ENCODE peak calls at places on chromosomes 12 and 14, in four cellular contexts. A is WTC11, B is K562, H is HepG2. V is an unnamed sample.

GRCh38 chr14:70045715-70046535 is 142.8 kb downstream of the SLC8A3 start:
- DNase-seq in H (peak; percentile 73), A (peak; percentile 81), B (peak; percentile 37), V (peak; percentile 79)

GRCh38 chr12:20262131-20262530 is 106.2 kb upstream of the PDE3A start:
- DNase-seq in B (no peak), A (no peak), H (no peak), V (no peak)

GRCh38 chr14:54572316-54572715 is 5.4 kb downstream of the SAMD4A start:
- DNase-seq in A (peak; percentile 47), B (peak; percentile 41), H (peak; percentile 41), V (peak; percentile 25)

GRCh38 chr14:71686677-71687076 is 245.6 kb upstream of the RGS6 start:
- DNase-seq in A (no peak), H (no peak), B (no peak), V (no peak)

GRCh38 chr14:93970967-93971634 is 5.3 kb downstream of the ASB2 start:
- DNase-seq in H (no peak), B (no peak), A (no peak), V (no peak)

GRCh38 chr12:32230607-32230982 is 123.9 kb downstream of the BICD1 start:
- DNase-seq in H (no peak), B (no peak), A (no peak), V (no peak)

GRCh38 chr14:23579739-23580138 is 1.1 kb upstream of the JPH4 start:
- DNase-seq in A (no peak), B (no peak), H (peak; percentile 25), V (no peak)

GRCh38 chr12:71472441-71472911 is 32.9 kb downstream of the LGR5 start:
- DNase-seq in B (no peak), H (peak; percentile 82), A (no peak), V (no peak)

GRCh38 chr12:50661300-50662120 is 102.4 kb upstream of the ATF1 start:
- DNase-seq in A (no peak), H (no peak), B (no peak), V (no peak)

GRCh38 chr12:57571926-57572762 is 18.8 kb upstream of the PIP4K2C start:
- DNase-seq in B (no peak), A (no peak), H (no peak), V (no peak)

GRCh38 chr14:99596772-99597171 is 7.2 kb downstream of the CCDC85C start:
- DNase-seq in A (no peak), H (no peak), B (no peak), V (no peak)

GRCh38 chr12:124032265-124032886 is 59.4 kb downstream of the ZNF664 start:
- DNase-seq in B (peak; percentile 80), A (peak; percentile 38), H (peak; percentile 36), V (peak; percentile 75)

GRCh38 chr12:57840701-57841100 is 5.8 kb downstream of the CTDSP2 start:
- DNase-seq in H (peak; percentile 73), A (no peak), B (no peak), V (no peak)

GRCh38 chr12:120628919-120629318 is 11.5 kb upstream of the CABP1 start:
- DNase-seq in H (peak; percentile 29), B (no peak), A (peak; percentile 65), V (no peak)

GRCh38 chr12:120529641-120530314 is 820 bp upstream of the COQ5 start:
- DNase-seq in H (peak; percentile 68), A (no peak), B (no peak), V (peak; percentile 56)

GRCh38 chr14:77139540-77140342 is 1.9 kb downstream of the ZDHHC22 start:
- DNase-seq in H (peak; percentile 29), A (peak; percentile 90), B (peak; percentile 69), V (peak; percentile 83)

GRCh38 chr12:22248079-22248478 is 86.4 kb downstream of the ST8SIA1 start:
- DNase-seq in A (no peak), H (no peak), B (no peak), V (no peak)

GRCh38 chr14:102474934-102475333 is 34.6 kb downstream of the ANKRD9 start:
- DNase-seq in H (no peak), A (no peak), B (no peak), V (no peak)

GRCh38 chr14:104749111-104749649 is 3.8 kb upstream of the SIVA1 start:
- DNase-seq in B (no peak), H (peak; percentile 88), A (no peak), V (no peak)

GRCh38 chr14:77339407-77339806 is 18.6 kb downstream of the GSTZ1 start:
- DNase-seq in H (no peak), B (no peak), A (no peak), V (no peak)

GRCh38 chr14:20681348-20682126 is 2.8 kb upstream of the RNASE4 start:
- DNase-seq in H (peak; percentile 94), A (peak; percentile 88), B (peak; percentile 57), V (peak; percentile 53)

GRCh38 chr12:6612652-6613014 is 5.5 kb upstream of the CHD4 start:
- DNase-seq in A (no peak), B (no peak), H (no peak), V (no peak)

GRCh38 chr14:37594238-37594915 is 672 bp downstream of the FOXA1 start:
- DNase-seq in A (peak; percentile 77), B (peak; percentile 42), H (peak; percentile 99), V (peak; percentile 58)

GRCh38 chr12:15631007-15631715 is 158.0 kb downstream of the EPS8 start:
- DNase-seq in B (no peak), A (no peak), H (no peak), V (no peak)

GRCh38 chr14:26424537-26424936 is 173.3 kb downstream of the NOVA1 start:
- DNase-seq in H (no peak), B (no peak), A (no peak), V (no peak)

GRCh38 chr14:40417777-40418401 is 985.7 kb upstream of the FBXO33 start:
- DNase-seq in B (peak; percentile 6), A (peak; percentile 60), H (peak; percentile 62), V (peak; percentile 63)

GRCh38 chr12:66132408-66132807 is 1.9 kb upstream of the LLPH start:
- DNase-seq in B (no peak), H (peak; percentile 33), A (peak; percentile 19), V (no peak)

GRCh38 chr12:102879144-102879763 is 37.8 kb downstream of the PAH start:
- DNase-seq in A (peak; percentile 51), H (no peak), B (peak; percentile 10), V (peak; percentile 52)

GRCh38 chr12:39368891-39369290 is 74.0 kb downstream of the KIF21A start:
- DNase-seq in B (no peak), H (no peak), A (no peak), V (no peak)

GRCh38 chr12:16515666-16516065 is 90.3 kb downstream of the LMO3 start:
- DNase-seq in B (no peak), H (no peak), A (no peak), V (no peak)

GRCh38 chr14:92105073-92105844 is 1.1 kb downstream of the ATXN3 start:
- DNase-seq in B (no peak), H (no peak), A (no peak), V (no peak)

GRCh38 chr12:9906888-9907287 is 25.3 kb downstream of the CLEC2A start:
- DNase-seq in B (no peak), H (no peak), A (no peak), V (no peak)

GRCh38 chr12:9900930-9901329 is 19.6 kb downstream of the KLRF2 start:
- DNase-seq in A (no peak), H (no peak), B (no peak), V (no peak)

GRCh38 chr12:9899209-9899608 is 17.9 kb downstream of the KLRF2 start:
- DNase-seq in A (no peak), B (no peak), H (no peak), V (no peak)

GRCh38 chr12:9907769-9908168 is 24.4 kb downstream of the CLEC2A start:
- DNase-seq in H (no peak), A (no peak), B (no peak), V (no peak)

DNA sequence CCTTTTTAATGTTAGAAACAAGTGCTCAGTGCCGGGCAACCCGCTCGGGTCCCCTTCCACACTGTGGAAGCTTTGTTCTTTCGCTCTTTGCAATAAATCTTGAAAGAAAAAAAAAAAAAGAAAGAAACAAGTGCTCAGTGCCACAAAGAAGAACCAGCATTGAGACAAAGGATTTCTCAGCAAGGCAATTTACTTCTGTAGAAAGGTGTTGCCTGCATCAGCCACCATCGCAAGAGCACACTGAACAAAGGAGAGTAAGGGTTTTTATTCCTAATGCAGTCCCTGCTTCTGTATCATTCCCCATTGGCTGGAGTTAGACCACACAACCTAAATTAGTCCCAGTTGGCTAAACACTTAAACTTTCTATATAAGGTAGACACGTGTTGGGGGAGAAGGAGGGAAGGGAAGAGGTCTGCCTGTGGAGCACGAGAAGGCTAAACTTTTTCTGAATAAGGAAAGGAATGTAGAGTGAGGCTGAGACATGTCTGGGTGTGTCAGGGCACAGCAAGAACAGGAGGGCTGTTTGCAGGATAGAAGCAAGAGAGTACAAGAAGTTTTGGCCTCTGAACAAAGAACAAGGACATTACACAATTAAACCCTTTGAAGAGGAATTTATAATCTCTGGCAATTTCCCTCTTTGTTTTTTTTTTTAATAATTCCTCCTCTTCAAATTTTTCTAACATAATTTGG is 21.4 kb downstream of the KLRF2 start:
- DNase-seq in B (no peak), H (no peak), A (no peak), V (no peak)
- TF ChIP-seq ELF4 in B (no peak), H (no peak), A (no peak), V (no peak)

GRCh38 chr14:86714153-86714552 is 1184.2 kb downstream of the FLRT2 start:
- DNase-seq in H (no peak), A (no peak), B (no peak), V (no peak)

GRCh38 chr14:86708846-86709339 is 1178.9 kb downstream of the FLRT2 start:
- DNase-seq in H (peak; percentile 99), B (no peak), A (no peak), V (no peak)

GRCh38 chr14:86712727-86713126 is 1182.8 kb downstream of the FLRT2 start:
- DNase-seq in B (no peak), A (no peak), H (peak; percentile 82), V (no peak)

GRCh38 chr14:86714575-86714974 is 1184.6 kb downstream of the FLRT2 start:
- DNase-seq in A (no peak), H (no peak), B (no peak), V (no peak)

GRCh38 chr14:86712176-86712575 is 1182.2 kb downstream of the FLRT2 start:
- DNase-seq in H (peak; percentile 10), A (no peak), B (no peak), V (no peak)
- TF ChIP-seq ELF4 in H (no peak), A (no peak), B (no peak), V (no peak)

DNA sequence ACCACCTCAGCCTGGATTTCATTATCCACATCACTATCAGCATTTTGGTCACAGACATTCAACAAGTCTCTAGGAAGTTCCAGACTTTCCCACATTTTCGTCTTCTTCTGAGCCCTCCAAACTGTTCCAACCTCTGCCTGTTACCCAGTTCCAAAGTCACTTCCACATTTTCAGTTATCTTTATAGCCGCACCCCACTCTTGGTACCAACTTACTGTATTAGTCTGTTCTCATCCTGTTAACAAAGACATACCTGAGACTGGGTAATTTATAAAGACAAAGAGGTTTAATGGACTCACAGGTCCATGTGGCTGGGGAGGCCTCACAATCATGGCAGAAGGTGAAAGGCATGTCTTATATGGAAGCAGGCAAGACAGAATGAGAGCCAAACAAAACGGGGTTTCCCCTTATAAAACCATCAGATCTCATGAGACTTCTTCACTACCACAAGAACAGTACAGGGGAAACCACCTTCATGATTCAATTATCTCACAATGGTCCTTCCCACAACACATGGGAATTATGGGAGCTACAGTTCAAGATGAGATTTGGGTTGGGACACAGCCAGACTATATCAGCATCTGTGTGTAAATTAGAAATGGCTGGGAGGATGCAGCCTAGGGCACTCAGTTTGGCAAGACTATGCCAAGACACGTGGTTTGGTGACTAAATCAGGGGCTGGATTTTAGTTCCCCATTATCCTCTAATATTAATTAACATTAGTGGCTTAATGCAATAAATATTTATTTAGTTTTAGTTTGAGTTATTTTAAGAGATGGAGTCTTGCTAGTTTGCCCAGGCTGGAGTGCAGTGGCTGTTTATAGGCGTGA is 16.2 kb upstream of the FUT8 start:
- DNase-seq in B (no peak), A (no peak), H (no peak), V (no peak)
- TF ChIP-seq ELF4 in B (no peak), A (no peak), H (no peak), V (no peak)

GRCh38 chr12:132926417-132926833 is 29.7 kb downstream of the ZNF605 start:
- DNase-seq in A (no peak), B (no peak), H (no peak), V (no peak)
- TF ChIP-seq ELF4 in A (no peak), B (no peak), H (no peak), V (no peak)